ENCODE peak calls at places on chromosomes 12 and 14, in seven cellular contexts. Z, S, B, A, T, Q and K are unnamed samples.
A peak's percentile ranks its signal among the peaks of the same experiment; 100 is the strongest.

GRCh38 chr12:16796168-16796567 is 190.2 kb upstream of the LMO3 start:
- DNase-seq in Z (no peak), S (no peak), B (no peak), A (no peak), T (no peak), Q (no peak), K (no peak)

GRCh38 chr12:9051156-9051545 is 61.8 kb downstream of the KLRG1 start:
- DNase-seq in Z (no peak), S (no peak), B (no peak), A (no peak), T (no peak), Q (no peak), K (no peak)

GRCh38 chr12:113333877-113334785 is 778 bp downstream of the SLC8B1 start:
- DNase-seq in Z (peak; percentile 13), S (peak; percentile 59), B (no peak), A (no peak), T (peak; percentile 54), Q (no peak), K (no peak)

GRCh38 chr14:29016050-29016900 is 249.7 kb downstream of the FOXG1 start:
- DNase-seq in Z (no peak), S (peak; percentile 1), B (peak; percentile 22), A (no peak), T (no peak), Q (peak; percentile 73), K (peak; percentile 39)

GRCh38 chr12:30019386-30020140 is 235.8 kb upstream of the TMTC1 start:
- DNase-seq in Z (no peak), S (no peak), B (no peak), A (no peak), T (no peak), Q (no peak), K (peak; percentile 26)

GRCh38 chr12:106223485-106224391 is 24.1 kb downstream of the CKAP4 start:
- DNase-seq in Z (peak; percentile 49), S (peak; percentile 70), B (peak; percentile 84), A (peak; percentile 79), T (peak; percentile 66), Q (peak; percentile 73), K (peak; percentile 66)

GRCh38 chr12:110763578-110763977 is 20.9 kb upstream of the PPP1CC start:
- DNase-seq in Z (no peak), S (no peak), B (no peak), A (no peak), T (no peak), Q (no peak), K (no peak)

GRCh38 chr14:53613404-53614253 is 343.0 kb downstream of the BMP4 start:
- DNase-seq in Z (no peak), S (no peak), B (no peak), A (no peak), T (no peak), Q (no peak), K (no peak)

GRCh38 chr12:78865297-78865955 is 852 bp downstream of the SYT1 start:
- DNase-seq in Z (no peak), S (no peak), B (no peak), A (no peak), T (no peak), Q (no peak), K (no peak)

GRCh38 chr12:26319511-26319910 is 124.1 kb downstream of the SSPN start:
- DNase-seq in Z (no peak), S (no peak), B (peak; percentile 81), A (peak; percentile 62), T (no peak), Q (no peak), K (no peak)

GRCh38 chr14:103763730-103764488 is 48.3 kb downstream of the ZFYVE21 start:
- DNase-seq in Z (no peak), S (no peak), B (no peak), A (no peak), T (no peak), Q (no peak), K (no peak)

GRCh38 chr12:132664206-132665148 is 22.7 kb downstream of the POLE start:
- DNase-seq in Z (no peak), S (no peak), B (no peak), A (no peak), T (no peak), Q (no peak), K (no peak)

GRCh38 chr12:94898388-94898787 is 105.1 kb downstream of the NDUFA12 start:
- DNase-seq in Z (no peak), S (no peak), B (no peak), A (no peak), T (no peak), Q (no peak), K (no peak)

GRCh38 chr12:92208613-92209121 is 63.0 kb upstream of the BTG1 start:
- DNase-seq in Z (peak; percentile 54), S (peak; percentile 86), B (no peak), A (no peak), T (peak; percentile 56), Q (peak; percentile 7), K (no peak)

GRCh38 chr14:76918751-76919421 is 92.7 kb downstream of the LRRC74A start:
- DNase-seq in Z (no peak), S (no peak), B (peak; percentile 97), A (peak; percentile 97), T (no peak), Q (peak; percentile 58), K (peak; percentile 87)

GRCh38 chr14:42628591-42628990 is 1021.9 kb downstream of the LRFN5 start:
- DNase-seq in Z (no peak), S (no peak), B (no peak), A (no peak), T (no peak), Q (no peak), K (no peak)

GRCh38 chr14:68682166-68683103 is 110.4 kb downstream of the ZFP36L1 start:
- DNase-seq in Z (no peak), S (peak; percentile 83), B (peak; percentile 77), A (peak; percentile 79), T (no peak), Q (no peak), K (no peak)

GRCh38 chr12:114636723-114637480 is 47.1 kb downstream of the TBX3 start:
- DNase-seq in Z (no peak), S (no peak), B (no peak), A (no peak), T (no peak), Q (peak; percentile 31), K (peak; percentile 18)

GRCh38 chr12:6871052-6871957 is 1.8 kb downstream of the SPSB2 start:
- DNase-seq in Z (no peak), S (peak; percentile 74), B (no peak), A (no peak), T (no peak), Q (no peak), K (peak; percentile 48)

GRCh38 chr14:41418851-41419250 is 187.8 kb upstream of the LRFN5 start:
- DNase-seq in Z (no peak), S (no peak), B (no peak), A (no peak), T (no peak), Q (no peak), K (no peak)

GRCh38 chr12:71589478-71589881 is 74.2 kb downstream of the ZFC3H1 start:
- DNase-seq in Z (no peak), S (no peak), B (no peak), A (no peak), T (no peak), Q (no peak), K (no peak)

GRCh38 chr12:107884769-107885694 is 110.5 kb downstream of the ASCL4 start:
- DNase-seq in Z (peak; percentile 10), S (peak; percentile 54), B (no peak), A (peak; percentile 61), T (peak; percentile 7), Q (peak; percentile 83), K (peak; percentile 66)

GRCh38 chr12:65895759-65896656 is 71.7 kb downstream of the HMGA2 start:
- DNase-seq in Z (no peak), S (no peak), B (no peak), A (no peak), T (no peak), Q (no peak), K (no peak)

GRCh38 chr12:89878327-89878726 is 169.7 kb upstream of the ATP2B1 start:
- DNase-seq in Z (no peak), S (no peak), B (no peak), A (no peak), T (no peak), Q (no peak), K (no peak)
- H3K4me1 ChIP-seq in Z (peaks cover 42% of the 10 kb centered on the region), S (peaks cover 43% of the 10 kb centered on the region), B (no peaks in the 10 kb centered on the region), A (no peaks in the 10 kb centered on the region), T (peaks cover 36% of the 10 kb centered on the region), Q (peaks cover 18% of the 10 kb centered on the region), K (no peaks in the 10 kb centered on the region)

GRCh38 chr12:34343345-34343744 is 321.0 kb downstream of the ALG10 start:
- DNase-seq in Z (no peak), S (no peak), B (no peak), A (no peak), T (no peak), Q (no peak), K (no peak)
- H3K9me3 ChIP-seq in Z (no peaks in the 10 kb centered on the region), S (peaks cover 52% of the 10 kb centered on the region), B (no peaks in the 10 kb centered on the region), A (no peaks in the 10 kb centered on the region), T (no peaks in the 10 kb centered on the region), Q (no peaks in the 10 kb centered on the region), K (no peaks in the 10 kb centered on the region)

DNA sequence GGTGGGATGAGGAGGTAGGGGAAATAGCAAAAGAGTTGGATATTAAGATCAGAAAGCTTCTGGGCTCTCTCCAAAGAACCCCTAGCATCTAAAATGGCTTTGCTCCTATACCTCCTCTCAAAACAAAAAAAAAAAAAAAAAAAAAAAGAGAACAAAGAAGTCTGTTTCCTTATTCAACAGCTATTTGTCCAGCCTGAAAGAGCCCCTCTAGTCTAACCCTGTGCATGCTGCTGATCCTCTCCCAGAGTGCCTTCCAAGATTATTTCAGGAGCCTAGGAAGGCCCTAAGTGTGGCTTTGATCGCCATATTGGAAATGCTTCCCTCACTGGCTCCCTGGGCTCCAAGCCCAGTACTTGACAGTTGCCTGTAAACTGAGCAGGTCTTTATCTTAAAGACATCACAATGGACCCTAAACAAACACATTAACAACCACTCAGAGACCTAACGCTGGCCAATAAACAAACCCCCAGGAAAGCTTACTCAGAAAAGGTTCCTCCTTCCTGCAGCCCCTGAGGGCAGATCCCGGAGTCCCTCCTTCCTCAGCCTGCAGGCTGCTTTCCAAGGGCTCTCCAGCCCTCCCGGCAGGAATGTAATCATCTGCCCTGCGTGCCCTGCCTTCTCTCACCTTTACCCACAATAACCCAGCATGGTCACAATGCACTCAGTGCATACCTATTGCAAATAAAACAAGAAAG is 17.4 kb upstream of the COL2A1 start:
- DNase-seq in Z (no peak), S (no peak), B (no peak), A (no peak), T (no peak), Q (no peak), K (no peak)
- H3K27me3 ChIP-seq in Z (no peaks in the 10 kb centered on the region), S (peaks cover 9% of the 10 kb centered on the region), B (no peaks in the 10 kb centered on the region), A (no peaks in the 10 kb centered on the region), T (no peaks in the 10 kb centered on the region), Q (peaks cover 35% of the 10 kb centered on the region), K (peaks cover 13% of the 10 kb centered on the region)

GRCh38 chr12:84191779-84192178 is 720.8 kb downstream of the SLC6A15 start:
- DNase-seq in Z (no peak), S (no peak), B (no peak), A (no peak), T (no peak), Q (no peak), K (no peak)
- H3K4me1 ChIP-seq in Z (no peaks in the 10 kb centered on the region), S (no peaks in the 10 kb centered on the region), B (no peaks in the 10 kb centered on the region), A (no peaks in the 10 kb centered on the region), T (no peaks in the 10 kb centered on the region), Q (no peaks in the 10 kb centered on the region), K (peaks cover under 1% of the 10 kb centered on the region)